ENCODE peak calls at places on chromosomes 11 and 22, in four cellular contexts. One of them, this sample, is unnamed.

GRCh38 chr11:115580927-115581680 is 76.9 kb upstream of the CADM1 start:
- DNase-seq in tibial nerve: peak; percentile 13
- DNase-seq in stomach: peak; percentile 51
- DNase-seq in endothelial cell of umbilical vein: no peak
- DNase-seq in this sample: no peak

GRCh38 chr11:103948331-103948730 is 88.1 kb upstream of the DDI1 start:
- DNase-seq in tibial nerve: no peak
- DNase-seq in endothelial cell of umbilical vein: peak; percentile 70
- DNase-seq in stomach: no peak
- DNase-seq in this sample: no peak

GRCh38 chr11:61173456-61173855 is 12.2 kb upstream of the VPS37C start:
- DNase-seq in stomach: peak; percentile 49
- DNase-seq in tibial nerve: no peak
- DNase-seq in endothelial cell of umbilical vein: peak; percentile 21
- DNase-seq in this sample: no peak

GRCh38 chr11:23542171-23542570 is 681.9 kb upstream of the CCDC179 start:
- DNase-seq in endothelial cell of umbilical vein: no peak
- DNase-seq in stomach: no peak
- DNase-seq in tibial nerve: no peak
- DNase-seq in this sample: no peak

GRCh38 chr22:46969491-46969890 is 207.0 kb downstream of the TBC1D22A start:
- DNase-seq in stomach: no peak
- DNase-seq in endothelial cell of umbilical vein: no peak
- DNase-seq in tibial nerve: no peak
- DNase-seq in this sample: no peak

GRCh38 chr11:128506384-128506783 is 81.0 kb downstream of the ETS1 start:
- DNase-seq in endothelial cell of umbilical vein: no peak
- DNase-seq in tibial nerve: no peak
- DNase-seq in stomach: no peak
- DNase-seq in this sample: no peak

GRCh38 chr11:123438191-123438627 is 8.1 kb downstream of the GRAMD1B start:
- DNase-seq in endothelial cell of umbilical vein: no peak
- DNase-seq in stomach: no peak
- DNase-seq in tibial nerve: no peak
- DNase-seq in this sample: no peak

GRCh38 chr11:14537134-14537599 is 17.0 kb upstream of the PSMA1 start:
- DNase-seq in stomach: no peak
- DNase-seq in tibial nerve: peak; percentile 61
- DNase-seq in endothelial cell of umbilical vein: peak; percentile 60
- DNase-seq in this sample: no peak

GRCh38 chr11:134079317-134079716 is 10.4 kb downstream of the JAM3 start:
- DNase-seq in stomach: no peak
- DNase-seq in endothelial cell of umbilical vein: no peak
- DNase-seq in tibial nerve: no peak
- DNase-seq in this sample: no peak

GRCh38 chr11:117928818-117929567 is at the start of gene TMPRSS13:
- DNase-seq in stomach: no peak
- DNase-seq in endothelial cell of umbilical vein: no peak
- DNase-seq in tibial nerve: no peak
- DNase-seq in this sample: peak; percentile 76

GRCh38 chr11:3382613-3383275 is 3.8 kb upstream of the ZNF195 start:
- DNase-seq in tibial nerve: no peak
- DNase-seq in endothelial cell of umbilical vein: no peak
- DNase-seq in stomach: no peak
- DNase-seq in this sample: no peak

GRCh38 chr11:3378426-3379423 is at the start of gene ZNF195:
- DNase-seq in stomach: peak; percentile 99
- DNase-seq in endothelial cell of umbilical vein: peak; percentile 96
- DNase-seq in tibial nerve: peak; percentile 99
- DNase-seq in this sample: peak; percentile 96

GRCh38 chr11:3381794-3382193 is 2.8 kb upstream of the ZNF195 start:
- DNase-seq in stomach: no peak
- DNase-seq in tibial nerve: no peak
- DNase-seq in endothelial cell of umbilical vein: no peak
- DNase-seq in this sample: no peak

GRCh38 chr11:3375552-3375951 is 3.4 kb downstream of the ZNF195 start:
- DNase-seq in endothelial cell of umbilical vein: no peak
- DNase-seq in tibial nerve: no peak
- DNase-seq in stomach: no peak
- DNase-seq in this sample: no peak

DNA sequence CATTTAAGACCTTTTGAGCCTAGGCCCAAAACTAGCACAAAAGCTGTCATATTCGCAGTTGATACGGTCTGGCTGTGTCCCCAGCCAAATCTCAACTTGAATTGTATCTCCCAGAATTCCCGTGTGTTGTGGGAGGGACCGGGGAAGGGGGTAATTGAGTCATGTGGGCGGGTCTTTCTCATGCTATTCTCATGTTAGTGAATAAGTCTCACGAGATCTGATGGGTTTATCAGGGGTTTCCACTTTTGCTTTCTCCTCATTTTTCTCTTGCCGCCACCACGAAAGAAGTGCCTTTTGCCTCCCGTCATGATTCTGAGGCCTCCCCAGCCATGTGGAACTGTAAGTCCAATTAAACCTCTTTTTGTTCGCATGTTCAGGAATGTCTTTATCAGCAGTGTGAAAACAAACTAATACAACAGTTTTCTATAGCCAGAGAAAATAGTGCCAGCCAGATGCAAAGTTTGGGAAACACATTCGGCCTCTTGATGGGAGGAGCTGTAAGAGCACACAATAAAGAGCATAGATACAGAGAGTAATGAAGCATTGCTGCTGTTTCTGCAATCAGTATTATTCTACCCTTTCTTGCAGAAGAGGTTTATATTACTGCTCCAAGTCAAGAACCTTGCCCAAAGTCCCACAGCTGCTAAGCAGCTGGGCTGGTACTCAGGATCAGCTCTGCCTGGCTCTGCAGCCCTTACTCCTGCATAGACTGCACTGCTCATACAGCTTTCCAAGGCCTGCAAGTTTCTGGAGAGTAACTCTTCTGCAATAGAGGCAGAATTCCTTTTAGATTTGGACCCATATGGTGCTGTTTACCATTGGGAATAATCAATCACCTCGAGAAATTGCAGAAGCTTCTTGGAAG is 2.0 kb upstream of the ZNF195 start:
- DNase-seq in tibial nerve: no peak
- DNase-seq in stomach: no peak
- DNase-seq in endothelial cell of umbilical vein: no peak
- DNase-seq in this sample: no peak
- TF ChIP-seq POLR2A in tibial nerve: no peak
- TF ChIP-seq POLR2A in stomach: no peak
- TF ChIP-seq POLR2A in endothelial cell of umbilical vein: no peak
- TF ChIP-seq POLR2A in this sample: no peak

GRCh38 chr11:7577883-7578242 is 64.1 kb downstream of the PPFIBP2 start:
- DNase-seq in tibial nerve: no peak
- DNase-seq in stomach: no peak
- DNase-seq in endothelial cell of umbilical vein: peak; percentile 57
- DNase-seq in this sample: no peak
- H3K4me3 ChIP-seq in tibial nerve: peak overlapping the region; percentile 41
- H3K4me3 ChIP-seq in stomach: peak overlapping the region; percentile 28
- H3K4me3 ChIP-seq in endothelial cell of umbilical vein: no peak overlapping the region
- H3K4me3 ChIP-seq in this sample: peak overlapping the region; percentile 38

GRCh38 chr11:10412266-10412665 is 42.8 kb upstream of the AMPD3 start:
- DNase-seq in tibial nerve: no peak
- DNase-seq in stomach: no peak
- DNase-seq in endothelial cell of umbilical vein: no peak
- DNase-seq in this sample: no peak

GRCh38 chr11:10414659-10415058 is 40.4 kb upstream of the AMPD3 start:
- DNase-seq in tibial nerve: peak; percentile 26
- DNase-seq in endothelial cell of umbilical vein: peak; percentile 34
- DNase-seq in stomach: no peak
- DNase-seq in this sample: peak; percentile 27

GRCh38 chr11:10410844-10411200 is 44.2 kb upstream of the AMPD3 start:
- DNase-seq in endothelial cell of umbilical vein: no peak
- DNase-seq in stomach: no peak
- DNase-seq in tibial nerve: no peak
- DNase-seq in this sample: no peak

GRCh38 chr11:10414181-10414580 is 40.9 kb upstream of the AMPD3 start:
- DNase-seq in stomach: no peak
- DNase-seq in tibial nerve: no peak
- DNase-seq in endothelial cell of umbilical vein: no peak
- DNase-seq in this sample: no peak

DNA sequence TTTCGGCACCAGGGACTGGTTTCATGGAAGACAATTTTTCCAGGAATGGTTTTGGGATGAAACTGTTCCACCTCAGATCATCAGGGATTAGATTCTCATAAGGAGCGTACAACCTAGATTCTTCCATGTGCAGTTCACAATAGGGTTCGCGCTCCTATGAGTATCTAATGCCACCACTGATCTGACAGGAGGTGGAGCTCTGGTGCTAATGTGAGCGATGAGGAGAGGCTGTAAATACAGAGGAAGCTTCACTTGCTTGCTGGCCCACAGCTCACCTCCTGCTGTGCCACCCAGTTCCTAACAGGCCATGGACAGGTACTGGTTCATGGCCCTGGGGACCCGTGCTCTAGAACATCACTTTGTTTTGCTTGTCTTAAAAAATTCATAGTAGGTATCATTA is 41.8 kb upstream of the AMPD3 start:
- DNase-seq in stomach: no peak
- DNase-seq in tibial nerve: no peak
- DNase-seq in endothelial cell of umbilical vein: peak; percentile 20
- DNase-seq in this sample: no peak
- TF ChIP-seq CTCF in stomach: no peak
- TF ChIP-seq CTCF in tibial nerve: no peak
- TF ChIP-seq CTCF in endothelial cell of umbilical vein: peak; percentile 16
- TF ChIP-seq CTCF in this sample: peak; percentile 6

DNA sequence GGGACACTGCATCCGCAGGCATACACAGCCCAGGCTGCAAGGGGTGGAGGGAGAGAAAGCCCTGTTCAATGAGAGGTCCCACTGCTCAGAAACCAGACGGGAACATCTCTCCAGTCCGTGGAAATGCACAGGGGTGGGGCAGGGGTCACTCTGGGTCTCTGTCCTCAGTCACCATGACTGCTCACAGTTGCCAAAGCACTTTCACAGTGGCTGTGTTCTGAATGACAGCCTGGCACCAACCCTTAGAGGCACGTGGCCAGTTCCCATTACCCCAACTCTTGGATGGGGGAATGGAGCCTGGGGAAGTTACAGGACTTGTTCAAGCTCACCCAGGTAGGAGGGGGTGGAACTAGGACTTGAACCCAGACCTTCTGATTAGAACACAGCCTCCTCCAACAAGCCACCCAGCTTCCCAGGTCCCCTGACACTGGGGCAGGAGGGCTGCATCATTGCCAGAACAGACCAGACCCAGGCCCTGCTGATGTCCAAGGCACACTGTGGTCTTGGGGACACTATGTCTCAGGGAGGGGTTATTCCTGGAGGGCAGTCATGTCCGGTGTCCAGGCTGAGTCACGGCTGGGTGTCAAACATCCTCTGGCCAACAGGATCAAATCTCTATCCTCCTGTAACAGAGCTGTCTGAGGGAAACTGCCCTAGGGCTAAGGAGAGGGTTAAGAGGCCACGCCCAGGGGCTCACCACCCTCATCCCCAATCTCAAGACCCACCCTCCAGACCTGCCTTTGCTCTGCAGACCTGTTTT is 8.2 kb downstream of the ZNF70 start:
- DNase-seq in tibial nerve: no peak
- DNase-seq in endothelial cell of umbilical vein: no peak
- DNase-seq in stomach: no peak
- DNase-seq in this sample: no peak
- TF ChIP-seq POLR2A in tibial nerve: no peak
- TF ChIP-seq POLR2A in endothelial cell of umbilical vein: no peak
- TF ChIP-seq POLR2A in stomach: no peak
- TF ChIP-seq POLR2A in this sample: no peak

GRCh38 chr11:75554258-75555022 is 7.6 kb upstream of the SERPINH1 start:
- DNase-seq in tibial nerve: peak; percentile 76
- DNase-seq in endothelial cell of umbilical vein: peak; percentile 99
- DNase-seq in stomach: peak; percentile 67
- DNase-seq in this sample: peak; percentile 90
- H3K4me3 ChIP-seq in tibial nerve: peak overlapping the region; percentile 43
- H3K4me3 ChIP-seq in endothelial cell of umbilical vein: no peak overlapping the region
- H3K4me3 ChIP-seq in stomach: peak overlapping the region; percentile 16
- H3K4me3 ChIP-seq in this sample: no peak overlapping the region

GRCh38 chr22:29311468-29312217 is 3.9 kb downstream of the RASL10A start:
- DNase-seq in tibial nerve: no peak
- DNase-seq in stomach: no peak
- DNase-seq in endothelial cell of umbilical vein: no peak
- DNase-seq in this sample: no peak

GRCh38 chr22:29312218-29313125 is 3.0 kb downstream of the RASL10A start:
- DNase-seq in endothelial cell of umbilical vein: no peak
- DNase-seq in tibial nerve: no peak
- DNase-seq in stomach: no peak
- DNase-seq in this sample: no peak

GRCh38 chr22:29314537-29315285 is 786 bp downstream of the RASL10A start:
- DNase-seq in endothelial cell of umbilical vein: no peak
- DNase-seq in stomach: no peak
- DNase-seq in tibial nerve: no peak
- DNase-seq in this sample: peak; percentile 85

GRCh38 chr22:29314074-29314473 is 1.4 kb downstream of the RASL10A start:
- DNase-seq in tibial nerve: no peak
- DNase-seq in endothelial cell of umbilical vein: no peak
- DNase-seq in stomach: no peak
- DNase-seq in this sample: no peak

DNA sequence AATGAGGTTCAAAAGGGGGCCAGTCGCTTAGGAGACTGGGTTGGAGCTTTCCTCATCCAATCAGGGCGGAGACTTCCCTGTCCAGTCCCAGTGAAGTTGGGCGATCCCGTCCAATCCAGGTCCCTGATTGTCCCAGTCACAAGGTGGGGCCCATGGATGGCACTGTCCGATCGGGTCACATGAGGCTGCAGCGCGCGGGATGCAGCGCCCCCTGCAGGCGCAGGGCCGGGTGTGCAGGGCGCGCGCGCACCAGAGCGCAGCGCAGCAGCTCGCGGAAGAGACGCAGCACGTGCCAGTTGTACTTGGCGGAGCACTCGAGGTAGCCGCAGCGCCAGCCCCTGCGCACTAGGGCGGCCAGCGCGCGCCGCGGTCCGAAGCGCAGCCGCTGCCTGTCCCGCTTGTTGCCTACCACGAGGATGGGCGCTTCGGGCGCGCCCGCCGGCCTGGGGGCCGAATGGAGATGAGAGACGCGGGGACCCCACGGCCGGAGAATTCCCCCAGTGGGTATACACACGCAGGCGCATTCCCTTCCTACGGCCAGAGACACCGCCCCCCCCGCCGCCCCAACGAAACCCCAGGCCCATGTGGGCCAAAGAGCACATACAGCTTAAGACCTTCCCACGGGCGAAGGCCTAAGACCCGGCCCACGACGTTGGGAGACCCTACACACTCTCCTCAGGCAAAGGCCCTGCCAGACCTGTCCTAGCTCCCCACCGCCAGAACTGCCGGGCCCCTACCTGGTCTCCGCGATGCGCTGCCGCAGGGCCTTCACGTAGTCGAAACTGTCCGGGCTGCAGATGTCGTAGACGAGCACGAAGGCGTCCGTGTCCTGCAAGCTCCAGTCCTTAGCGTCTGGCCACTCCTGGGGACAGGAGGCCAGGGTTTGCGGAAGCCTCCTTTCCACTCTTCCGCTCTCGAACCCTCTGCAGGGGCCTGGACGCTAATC is 2.1 kb downstream of the RASL10A start:
- DNase-seq in tibial nerve: no peak
- DNase-seq in stomach: no peak
- DNase-seq in endothelial cell of umbilical vein: peak; percentile 50
- DNase-seq in this sample: no peak
- TF ChIP-seq CTCF in tibial nerve: peak; percentile 63
- TF ChIP-seq CTCF in stomach: peak; percentile 30
- TF ChIP-seq CTCF in endothelial cell of umbilical vein: peak; percentile 85
- TF ChIP-seq CTCF in this sample: peak; percentile 94

This sample was measured in upper lobe of left lung.